ENCODE peak calls at places on chromosomes 3 and 15, in four cellular contexts. One of them, this sample, is unnamed.

GRCh38 chr3:9373443-9373842 is 10.6 kb downstream of the THUMPD3 start:
- DNase-seq in bronchial epithelial cell: no peak
- DNase-seq in GM12878: no peak
- DNase-seq in cardiac fibroblast: no peak
- DNase-seq in this sample: no peak

GRCh38 chr15:26098801-26099200 is 235.7 kb upstream of the ATP10A start:
- DNase-seq in cardiac fibroblast: no peak
- DNase-seq in GM12878: no peak
- DNase-seq in bronchial epithelial cell: no peak
- DNase-seq in this sample: no peak

GRCh38 chr3:64083588-64083974 is 60.3 kb upstream of the PSMD6 start:
- DNase-seq in cardiac fibroblast: no peak
- DNase-seq in bronchial epithelial cell: no peak
- DNase-seq in GM12878: no peak
- DNase-seq in this sample: no peak

GRCh38 chr15:57012557-57012956 is 94.1 kb downstream of the TCF12 start:
- DNase-seq in GM12878: no peak
- DNase-seq in cardiac fibroblast: no peak
- DNase-seq in bronchial epithelial cell: no peak
- DNase-seq in this sample: no peak

GRCh38 chr3:78875431-78875830 is 892.4 kb downstream of the ROBO1 start:
- DNase-seq in bronchial epithelial cell: no peak
- DNase-seq in cardiac fibroblast: no peak
- DNase-seq in GM12878: no peak
- DNase-seq in this sample: no peak

GRCh38 chr15:64151727-64152506 is at the start of gene SNX22:
- DNase-seq in cardiac fibroblast: no peak
- DNase-seq in GM12878: no peak
- DNase-seq in bronchial epithelial cell: no peak
- DNase-seq in this sample: no peak

GRCh38 chr3:120022729-120023128 is 71.5 kb downstream of the GSK3B start:
- DNase-seq in bronchial epithelial cell: no peak
- DNase-seq in cardiac fibroblast: peak
- DNase-seq in GM12878: no peak
- DNase-seq in this sample: no peak

GRCh38 chr15:29968099-29968892 is 114.5 kb upstream of the GOLGA8J start:
- DNase-seq in cardiac fibroblast: no peak
- DNase-seq in GM12878: no peak
- DNase-seq in bronchial epithelial cell: no peak
- DNase-seq in this sample: no peak

GRCh38 chr3:159911011-159911663 is 77.5 kb upstream of the IL12A start:
- DNase-seq in cardiac fibroblast: peak
- DNase-seq in GM12878: no peak
- DNase-seq in bronchial epithelial cell: no peak
- DNase-seq in this sample: no peak

GRCh38 chr15:82742134-82742533 is 32.5 kb upstream of the AP3B2 start:
- DNase-seq in GM12878: no peak
- DNase-seq in bronchial epithelial cell: peak
- DNase-seq in cardiac fibroblast: no peak
- DNase-seq in this sample: no peak

GRCh38 chr3:139937674-139938279 is 2.8 kb downstream of the CLSTN2 start:
- DNase-seq in bronchial epithelial cell: peak
- DNase-seq in GM12878: no peak
- DNase-seq in cardiac fibroblast: peak
- DNase-seq in this sample: peak

GRCh38 chr3:120429921-120430361 is 20.9 kb downstream of the FSTL1 start:
- DNase-seq in cardiac fibroblast: peak
- DNase-seq in GM12878: no peak
- DNase-seq in bronchial epithelial cell: no peak
- DNase-seq in this sample: no peak

GRCh38 chr15:88250826-88251225 is 5.7 kb downstream of the NTRK3 start:
- DNase-seq in GM12878: no peak
- DNase-seq in cardiac fibroblast: no peak
- DNase-seq in bronchial epithelial cell: no peak
- DNase-seq in this sample: no peak

GRCh38 chr3:69738291-69738690 is 973 bp upstream of the MITF start:
- DNase-seq in bronchial epithelial cell: peak
- DNase-seq in GM12878: no peak
- DNase-seq in cardiac fibroblast: peak
- DNase-seq in this sample: no peak

GRCh38 chr15:40340038-40340739 is 550 bp downstream of the CCDC9B start:
- DNase-seq in cardiac fibroblast: peak
- DNase-seq in bronchial epithelial cell: no peak
- DNase-seq in GM12878: no peak
- DNase-seq in this sample: peak

GRCh38 chr3:1072040-1072439 is 20.8 kb upstream of the CNTN6 start:
- DNase-seq in GM12878: no peak
- DNase-seq in cardiac fibroblast: no peak
- DNase-seq in bronchial epithelial cell: no peak
- DNase-seq in this sample: no peak